ENCODE peak calls at places on chromosomes 4 and X, in ten cellular contexts. One of them, this sample, is unnamed.

GRCh38 chr4:4470208-4470607 is 71.6 kb downstream of the STX18 start:
- DNase-seq in T-helper 2 cell: no peak
- DNase-seq in breast epithelium: no peak
- DNase-seq in neural progenitor cell: no peak
- DNase-seq in iPS DF 19.7: no peak
- DNase-seq in astrocyte of the spinal cord: no peak
- DNase-seq in CD8-positive, alpha-beta memory T cell: no peak
- DNase-seq in GM18507: no peak
- DNase-seq in HCEC 1CT: no peak
- DNase-seq in stimulated activated CD8-positive, alpha-beta memory T cell treated with anti-CD3 and anti-CD28 coated beads, Interleukin-12 subunit alpha, Interleukin-12 subunit beta, amount 100 ng/mL, for 4 hours: no peak
- DNase-seq in this sample: no peak

GRCh38 chrX:63275127-63275526 is 76.0 kb downstream of the SPIN4 start:
- DNase-seq in neural progenitor cell: peak; percentile 22
- DNase-seq in T-helper 2 cell: no peak
- DNase-seq in HCEC 1CT: no peak
- DNase-seq in iPS DF 19.7: no peak
- DNase-seq in CD8-positive, alpha-beta memory T cell: no peak
- DNase-seq in stimulated activated CD8-positive, alpha-beta memory T cell treated with anti-CD3 and anti-CD28 coated beads, Interleukin-12 subunit alpha, Interleukin-12 subunit beta, amount 100 ng/mL, for 4 hours: no peak
- DNase-seq in GM18507: no peak
- DNase-seq in astrocyte of the spinal cord: no peak
- DNase-seq in breast epithelium: no peak
- DNase-seq in this sample: peak; percentile 43

GRCh38 chrX:14697453-14697852 is 168.1 kb downstream of the GLRA2 start:
- DNase-seq in stimulated activated CD8-positive, alpha-beta memory T cell treated with anti-CD3 and anti-CD28 coated beads, Interleukin-12 subunit alpha, Interleukin-12 subunit beta, amount 100 ng/mL, for 4 hours: no peak
- DNase-seq in breast epithelium: no peak
- DNase-seq in astrocyte of the spinal cord: no peak
- DNase-seq in GM18507: no peak
- DNase-seq in neural progenitor cell: peak; percentile 55
- DNase-seq in iPS DF 19.7: no peak
- DNase-seq in HCEC 1CT: peak; percentile 9
- DNase-seq in CD8-positive, alpha-beta memory T cell: no peak
- DNase-seq in T-helper 2 cell: no peak
- DNase-seq in this sample: no peak

GRCh38 chr4:11455201-11455835 is 26.6 kb upstream of the HS3ST1 start:
- DNase-seq in HCEC 1CT: no peak
- DNase-seq in breast epithelium: no peak
- DNase-seq in iPS DF 19.7: no peak
- DNase-seq in astrocyte of the spinal cord: no peak
- DNase-seq in T-helper 2 cell: no peak
- DNase-seq in neural progenitor cell: no peak
- DNase-seq in GM18507: no peak
- DNase-seq in stimulated activated CD8-positive, alpha-beta memory T cell treated with anti-CD3 and anti-CD28 coated beads, Interleukin-12 subunit alpha, Interleukin-12 subunit beta, amount 100 ng/mL, for 4 hours: no peak
- DNase-seq in CD8-positive, alpha-beta memory T cell: no peak
- DNase-seq in this sample: no peak

GRCh38 chr4:54423066-54423465 is 194.0 kb downstream of the PDGFRA start:
- DNase-seq in T-helper 2 cell: no peak
- DNase-seq in iPS DF 19.7: no peak
- DNase-seq in astrocyte of the spinal cord: peak; percentile 10
- DNase-seq in GM18507: no peak
- DNase-seq in CD8-positive, alpha-beta memory T cell: no peak
- DNase-seq in breast epithelium: no peak
- DNase-seq in HCEC 1CT: peak; percentile 56
- DNase-seq in neural progenitor cell: no peak
- DNase-seq in stimulated activated CD8-positive, alpha-beta memory T cell treated with anti-CD3 and anti-CD28 coated beads, Interleukin-12 subunit alpha, Interleukin-12 subunit beta, amount 100 ng/mL, for 4 hours: no peak
- DNase-seq in this sample: no peak

GRCh38 chr4:88010921-88011320 is 3.5 kb downstream of the PKD2 start:
- DNase-seq in T-helper 2 cell: no peak
- DNase-seq in HCEC 1CT: peak; percentile 27
- DNase-seq in stimulated activated CD8-positive, alpha-beta memory T cell treated with anti-CD3 and anti-CD28 coated beads, Interleukin-12 subunit alpha, Interleukin-12 subunit beta, amount 100 ng/mL, for 4 hours: no peak
- DNase-seq in CD8-positive, alpha-beta memory T cell: no peak
- DNase-seq in breast epithelium: no peak
- DNase-seq in astrocyte of the spinal cord: peak; percentile 40
- DNase-seq in GM18507: no peak
- DNase-seq in iPS DF 19.7: no peak
- DNase-seq in neural progenitor cell: no peak
- DNase-seq in this sample: no peak

GRCh38 chr4:62144431-62144830 is 944.3 kb downstream of the ADGRL3 start:
- DNase-seq in stimulated activated CD8-positive, alpha-beta memory T cell treated with anti-CD3 and anti-CD28 coated beads, Interleukin-12 subunit alpha, Interleukin-12 subunit beta, amount 100 ng/mL, for 4 hours: no peak
- DNase-seq in iPS DF 19.7: no peak
- DNase-seq in T-helper 2 cell: no peak
- DNase-seq in neural progenitor cell: no peak
- DNase-seq in breast epithelium: no peak
- DNase-seq in CD8-positive, alpha-beta memory T cell: no peak
- DNase-seq in HCEC 1CT: no peak
- DNase-seq in astrocyte of the spinal cord: no peak
- DNase-seq in GM18507: no peak
- DNase-seq in this sample: no peak

GRCh38 chrX:100413231-100413630 is 3.2 kb upstream of the PCDH19 start:
- DNase-seq in astrocyte of the spinal cord: peak; percentile 60
- DNase-seq in T-helper 2 cell: no peak
- DNase-seq in CD8-positive, alpha-beta memory T cell: no peak
- DNase-seq in GM18507: no peak
- DNase-seq in iPS DF 19.7: no peak
- DNase-seq in HCEC 1CT: peak; percentile 8
- DNase-seq in breast epithelium: no peak
- DNase-seq in neural progenitor cell: peak; percentile 79
- DNase-seq in stimulated activated CD8-positive, alpha-beta memory T cell treated with anti-CD3 and anti-CD28 coated beads, Interleukin-12 subunit alpha, Interleukin-12 subunit beta, amount 100 ng/mL, for 4 hours: no peak
- DNase-seq in this sample: no peak

GRCh38 chr4:18533262-18533775 is 511.8 kb upstream of the LCORL start:
- DNase-seq in breast epithelium: no peak
- DNase-seq in CD8-positive, alpha-beta memory T cell: no peak
- DNase-seq in HCEC 1CT: no peak
- DNase-seq in GM18507: no peak
- DNase-seq in iPS DF 19.7: no peak
- DNase-seq in neural progenitor cell: no peak
- DNase-seq in astrocyte of the spinal cord: no peak
- DNase-seq in stimulated activated CD8-positive, alpha-beta memory T cell treated with anti-CD3 and anti-CD28 coated beads, Interleukin-12 subunit alpha, Interleukin-12 subunit beta, amount 100 ng/mL, for 4 hours: no peak
- DNase-seq in T-helper 2 cell: no peak
- DNase-seq in this sample: no peak

GRCh38 chr4:80921441-80921840 is 109.1 kb upstream of the BMP3 start:
- DNase-seq in iPS DF 19.7: no peak
- DNase-seq in GM18507: no peak
- DNase-seq in T-helper 2 cell: no peak
- DNase-seq in stimulated activated CD8-positive, alpha-beta memory T cell treated with anti-CD3 and anti-CD28 coated beads, Interleukin-12 subunit alpha, Interleukin-12 subunit beta, amount 100 ng/mL, for 4 hours: no peak
- DNase-seq in breast epithelium: no peak
- DNase-seq in HCEC 1CT: no peak
- DNase-seq in CD8-positive, alpha-beta memory T cell: no peak
- DNase-seq in neural progenitor cell: no peak
- DNase-seq in astrocyte of the spinal cord: no peak
- DNase-seq in this sample: no peak

GRCh38 chrX:21723097-21723496 is 34.8 kb downstream of the SMPX start:
- DNase-seq in breast epithelium: no peak
- DNase-seq in HCEC 1CT: no peak
- DNase-seq in neural progenitor cell: peak; percentile 23
- DNase-seq in CD8-positive, alpha-beta memory T cell: no peak
- DNase-seq in astrocyte of the spinal cord: no peak
- DNase-seq in stimulated activated CD8-positive, alpha-beta memory T cell treated with anti-CD3 and anti-CD28 coated beads, Interleukin-12 subunit alpha, Interleukin-12 subunit beta, amount 100 ng/mL, for 4 hours: no peak
- DNase-seq in iPS DF 19.7: no peak
- DNase-seq in GM18507: no peak
- DNase-seq in T-helper 2 cell: no peak
- DNase-seq in this sample: no peak

GRCh38 chr4:114251020-114251419 is 271.6 kb upstream of the ARSJ start:
- DNase-seq in iPS DF 19.7: no peak
- DNase-seq in HCEC 1CT: no peak
- DNase-seq in GM18507: no peak
- DNase-seq in CD8-positive, alpha-beta memory T cell: no peak
- DNase-seq in astrocyte of the spinal cord: no peak
- DNase-seq in neural progenitor cell: no peak
- DNase-seq in breast epithelium: no peak
- DNase-seq in stimulated activated CD8-positive, alpha-beta memory T cell treated with anti-CD3 and anti-CD28 coated beads, Interleukin-12 subunit alpha, Interleukin-12 subunit beta, amount 100 ng/mL, for 4 hours: no peak
- DNase-seq in T-helper 2 cell: no peak
- DNase-seq in this sample: no peak

GRCh38 chr4:74230902-74231499 is 73.1 kb downstream of the MTHFD2L start:
- DNase-seq in astrocyte of the spinal cord: peak; percentile 53
- DNase-seq in stimulated activated CD8-positive, alpha-beta memory T cell treated with anti-CD3 and anti-CD28 coated beads, Interleukin-12 subunit alpha, Interleukin-12 subunit beta, amount 100 ng/mL, for 4 hours: no peak
- DNase-seq in HCEC 1CT: peak; percentile 58
- DNase-seq in neural progenitor cell: no peak
- DNase-seq in GM18507: no peak
- DNase-seq in CD8-positive, alpha-beta memory T cell: no peak
- DNase-seq in breast epithelium: no peak
- DNase-seq in iPS DF 19.7: no peak
- DNase-seq in T-helper 2 cell: no peak
- DNase-seq in this sample: no peak

GRCh38 chr4:128583753-128584712 is 225.5 kb upstream of the JADE1 start:
- DNase-seq in breast epithelium: no peak
- DNase-seq in HCEC 1CT: no peak
- DNase-seq in iPS DF 19.7: no peak
- DNase-seq in T-helper 2 cell: no peak
- DNase-seq in CD8-positive, alpha-beta memory T cell: no peak
- DNase-seq in neural progenitor cell: no peak
- DNase-seq in stimulated activated CD8-positive, alpha-beta memory T cell treated with anti-CD3 and anti-CD28 coated beads, Interleukin-12 subunit alpha, Interleukin-12 subunit beta, amount 100 ng/mL, for 4 hours: no peak
- DNase-seq in astrocyte of the spinal cord: no peak
- DNase-seq in GM18507: no peak
- DNase-seq in this sample: no peak

GRCh38 chr4:54566608-54567007 is 91.1 kb upstream of the KIT start:
- DNase-seq in stimulated activated CD8-positive, alpha-beta memory T cell treated with anti-CD3 and anti-CD28 coated beads, Interleukin-12 subunit alpha, Interleukin-12 subunit beta, amount 100 ng/mL, for 4 hours: no peak
- DNase-seq in CD8-positive, alpha-beta memory T cell: no peak
- DNase-seq in breast epithelium: no peak
- DNase-seq in GM18507: no peak
- DNase-seq in iPS DF 19.7: no peak
- DNase-seq in astrocyte of the spinal cord: no peak
- DNase-seq in HCEC 1CT: no peak
- DNase-seq in neural progenitor cell: peak; percentile 37
- DNase-seq in T-helper 2 cell: no peak
- DNase-seq in this sample: no peak

GRCh38 chrX:1656379-1656778 is 41.5 kb downstream of the ASMT start:
- DNase-seq in T-helper 2 cell: no peak
- DNase-seq in stimulated activated CD8-positive, alpha-beta memory T cell treated with anti-CD3 and anti-CD28 coated beads, Interleukin-12 subunit alpha, Interleukin-12 subunit beta, amount 100 ng/mL, for 4 hours: no peak
- DNase-seq in breast epithelium: no peak
- DNase-seq in astrocyte of the spinal cord: no peak
- DNase-seq in HCEC 1CT: no peak
- DNase-seq in neural progenitor cell: no peak
- DNase-seq in CD8-positive, alpha-beta memory T cell: no peak
- DNase-seq in iPS DF 19.7: no peak
- DNase-seq in GM18507: no peak
- DNase-seq in this sample: no peak

GRCh38 chr4:118824141-118824540 is 11.8 kb downstream of the SEC24D start:
- DNase-seq in breast epithelium: no peak
- DNase-seq in astrocyte of the spinal cord: no peak
- DNase-seq in T-helper 2 cell: no peak
- DNase-seq in stimulated activated CD8-positive, alpha-beta memory T cell treated with anti-CD3 and anti-CD28 coated beads, Interleukin-12 subunit alpha, Interleukin-12 subunit beta, amount 100 ng/mL, for 4 hours: no peak
- DNase-seq in HCEC 1CT: no peak
- DNase-seq in neural progenitor cell: no peak
- DNase-seq in iPS DF 19.7: no peak
- DNase-seq in GM18507: no peak
- DNase-seq in CD8-positive, alpha-beta memory T cell: no peak
- DNase-seq in this sample: no peak

GRCh38 chr4:109721033-109721432 is 8.8 kb downstream of the PLA2G12A start:
- DNase-seq in astrocyte of the spinal cord: peak; percentile 20
- DNase-seq in CD8-positive, alpha-beta memory T cell: no peak
- DNase-seq in stimulated activated CD8-positive, alpha-beta memory T cell treated with anti-CD3 and anti-CD28 coated beads, Interleukin-12 subunit alpha, Interleukin-12 subunit beta, amount 100 ng/mL, for 4 hours: no peak
- DNase-seq in HCEC 1CT: peak; percentile 27
- DNase-seq in neural progenitor cell: no peak
- DNase-seq in iPS DF 19.7: no peak
- DNase-seq in GM18507: no peak
- DNase-seq in T-helper 2 cell: no peak
- DNase-seq in breast epithelium: no peak
- DNase-seq in this sample: no peak

GRCh38 chr4:56240554-56241190 is 146.6 kb downstream of the AASDH start:
- DNase-seq in iPS DF 19.7: no peak
- DNase-seq in stimulated activated CD8-positive, alpha-beta memory T cell treated with anti-CD3 and anti-CD28 coated beads, Interleukin-12 subunit alpha, Interleukin-12 subunit beta, amount 100 ng/mL, for 4 hours: no peak
- DNase-seq in CD8-positive, alpha-beta memory T cell: no peak
- DNase-seq in GM18507: no peak
- DNase-seq in neural progenitor cell: no peak
- DNase-seq in breast epithelium: no peak
- DNase-seq in T-helper 2 cell: no peak
- DNase-seq in astrocyte of the spinal cord: peak; percentile 4
- DNase-seq in HCEC 1CT: no peak
- DNase-seq in this sample: no peak

GRCh38 chr4:94131212-94131611 is 76.5 kb upstream of the SMARCAD1 start:
- DNase-seq in stimulated activated CD8-positive, alpha-beta memory T cell treated with anti-CD3 and anti-CD28 coated beads, Interleukin-12 subunit alpha, Interleukin-12 subunit beta, amount 100 ng/mL, for 4 hours: no peak
- DNase-seq in astrocyte of the spinal cord: no peak
- DNase-seq in iPS DF 19.7: no peak
- DNase-seq in breast epithelium: no peak
- DNase-seq in T-helper 2 cell: no peak
- DNase-seq in CD8-positive, alpha-beta memory T cell: no peak
- DNase-seq in GM18507: no peak
- DNase-seq in neural progenitor cell: no peak
- DNase-seq in HCEC 1CT: no peak
- DNase-seq in this sample: no peak

GRCh38 chr4:99868126-99868596 is 26.1 kb downstream of the LAMTOR3 start:
- DNase-seq in HCEC 1CT: no peak
- DNase-seq in CD8-positive, alpha-beta memory T cell: no peak
- DNase-seq in breast epithelium: no peak
- DNase-seq in neural progenitor cell: peak; percentile 26
- DNase-seq in GM18507: no peak
- DNase-seq in iPS DF 19.7: peak; percentile 30
- DNase-seq in stimulated activated CD8-positive, alpha-beta memory T cell treated with anti-CD3 and anti-CD28 coated beads, Interleukin-12 subunit alpha, Interleukin-12 subunit beta, amount 100 ng/mL, for 4 hours: no peak
- DNase-seq in T-helper 2 cell: no peak
- DNase-seq in astrocyte of the spinal cord: peak; percentile 53
- DNase-seq in this sample: no peak

GRCh38 chr4:95465010-95465409 is 83.8 kb downstream of the UNC5C start:
- DNase-seq in stimulated activated CD8-positive, alpha-beta memory T cell treated with anti-CD3 and anti-CD28 coated beads, Interleukin-12 subunit alpha, Interleukin-12 subunit beta, amount 100 ng/mL, for 4 hours: no peak
- DNase-seq in astrocyte of the spinal cord: peak; percentile 54
- DNase-seq in CD8-positive, alpha-beta memory T cell: no peak
- DNase-seq in breast epithelium: no peak
- DNase-seq in GM18507: no peak
- DNase-seq in T-helper 2 cell: no peak
- DNase-seq in HCEC 1CT: no peak
- DNase-seq in iPS DF 19.7: no peak
- DNase-seq in neural progenitor cell: no peak
- DNase-seq in this sample: no peak

GRCh38 chr4:27276322-27277073 is 415.9 kb downstream of the STIM2 start:
- DNase-seq in breast epithelium: no peak
- DNase-seq in neural progenitor cell: no peak
- DNase-seq in stimulated activated CD8-positive, alpha-beta memory T cell treated with anti-CD3 and anti-CD28 coated beads, Interleukin-12 subunit alpha, Interleukin-12 subunit beta, amount 100 ng/mL, for 4 hours: no peak
- DNase-seq in iPS DF 19.7: no peak
- DNase-seq in T-helper 2 cell: no peak
- DNase-seq in astrocyte of the spinal cord: no peak
- DNase-seq in GM18507: no peak
- DNase-seq in HCEC 1CT: no peak
- DNase-seq in CD8-positive, alpha-beta memory T cell: no peak
- DNase-seq in this sample: no peak

GRCh38 chr4:8387615-8388266 is 52.8 kb downstream of the ACOX3 start:
- DNase-seq in breast epithelium: no peak
- DNase-seq in stimulated activated CD8-positive, alpha-beta memory T cell treated with anti-CD3 and anti-CD28 coated beads, Interleukin-12 subunit alpha, Interleukin-12 subunit beta, amount 100 ng/mL, for 4 hours: no peak
- DNase-seq in astrocyte of the spinal cord: peak; percentile 23
- DNase-seq in CD8-positive, alpha-beta memory T cell: no peak
- DNase-seq in iPS DF 19.7: no peak
- DNase-seq in HCEC 1CT: no peak
- DNase-seq in T-helper 2 cell: no peak
- DNase-seq in neural progenitor cell: no peak
- DNase-seq in GM18507: no peak
- DNase-seq in this sample: no peak

GRCh38 chrX:13005671-13006473 is 31.0 kb downstream of the TMSB4X start:
- DNase-seq in iPS DF 19.7: no peak
- DNase-seq in CD8-positive, alpha-beta memory T cell: no peak
- DNase-seq in breast epithelium: no peak
- DNase-seq in HCEC 1CT: peak; percentile 9
- DNase-seq in neural progenitor cell: no peak
- DNase-seq in stimulated activated CD8-positive, alpha-beta memory T cell treated with anti-CD3 and anti-CD28 coated beads, Interleukin-12 subunit alpha, Interleukin-12 subunit beta, amount 100 ng/mL, for 4 hours: no peak
- DNase-seq in astrocyte of the spinal cord: peak; percentile 48
- DNase-seq in T-helper 2 cell: no peak
- DNase-seq in GM18507: no peak
- DNase-seq in this sample: no peak

This sample was measured in right lobe of liver.